ENCODE peak calls at places on chromosomes 13 and 19, in five cellular contexts. I, F, Q, X and D are unnamed samples.

GRCh38 chr13:44191504-44192171 is 182.0 kb upstream of the SERP2 start:
- DNase-seq in F (no peak), X (peak; percentile 71), I (peak; percentile 70), Q (no peak), D (no peak)

GRCh38 chr13:32837307-32837972 is 178.8 kb upstream of the KL start:
- DNase-seq in F (no peak), X (no peak), I (no peak), Q (no peak), D (no peak)

GRCh38 chr19:40416918-40417713 is 3.9 kb upstream of the PRX start:
- DNase-seq in I (peak; percentile 35), F (no peak), Q (no peak), X (peak; percentile 81), D (no peak)

GRCh38 chr13:105050696-105051095 is 1484.8 kb downstream of the EFNB2 start:
- DNase-seq in F (no peak), Q (no peak), X (no peak), I (peak; percentile 4), D (no peak)

GRCh38 chr19:38017504-38018150 is 110.6 kb downstream of the SIPA1L3 start:
- DNase-seq in Q (no peak), F (no peak), I (no peak), X (no peak), D (no peak)

GRCh38 chr13:76293751-76294150 is 592.5 kb downstream of the KCTD12 start:
- DNase-seq in X (no peak), F (no peak), Q (no peak), I (no peak), D (no peak)

GRCh38 chr13:80900557-80900956 is 559.6 kb upstream of the SPRY2 start:
- DNase-seq in F (no peak), Q (no peak), I (no peak), X (no peak), D (no peak)

GRCh38 chr19:39771751-39772150 is 6.9 kb upstream of the LEUTX start:
- DNase-seq in Q (no peak), F (no peak), I (no peak), X (no peak), D (no peak)

GRCh38 chr13:70249332-70250064 is 141.2 kb upstream of the KLHL1 start:
- DNase-seq in F (no peak), I (no peak), X (no peak), Q (no peak), D (no peak)

GRCh38 chr19:47492571-47493377 is 8.8 kb upstream of the KPTN start:
- DNase-seq in I (no peak), X (no peak), F (no peak), Q (no peak), D (no peak)

GRCh38 chr13:56953965-56954364 is 186.8 kb upstream of the PRR20A start:
- DNase-seq in Q (no peak), F (no peak), X (no peak), I (no peak), D (no peak)

GRCh38 chr19:47013041-47013517 is 6.6 kb upstream of the NPAS1 start:
- DNase-seq in F (peak; percentile 37), I (peak; percentile 51), X (peak; percentile 81), Q (peak; percentile 85), D (peak; percentile 90)

GRCh38 chr19:10510301-10510802 is 6.9 kb downstream of the S1PR5 start:
- DNase-seq in X (no peak), F (peak; percentile 48), I (no peak), Q (no peak), D (no peak)

GRCh38 chr13:90857921-90858320 is 489.6 kb upstream of the MIR17HG start:
- DNase-seq in I (no peak), F (no peak), Q (no peak), X (no peak), D (no peak)

GRCh38 chr13:30341815-30342570 is 34.6 kb upstream of the KATNAL1 start:
- DNase-seq in F (no peak), Q (peak; percentile 92), I (peak; percentile 94), X (peak; percentile 81), D (peak; percentile 85)

GRCh38 chr13:110882972-110883371 is 31.9 kb downstream of the ANKRD10 start:
- DNase-seq in X (no peak), I (peak; percentile 77), Q (no peak), F (no peak), D (no peak)

GRCh38 chr19:40774916-40775631 is at the start of gene MIA:
- DNase-seq in Q (no peak), F (no peak), I (no peak), X (no peak), D (no peak)

GRCh38 chr19:6851359-6851758 is 36.0 kb upstream of the ADGRE1 start:
- DNase-seq in X (no peak), Q (no peak), I (no peak), F (no peak), D (no peak)

GRCh38 chr13:44703371-44703770 is 127.2 kb upstream of the TSC22D1 start:
- DNase-seq in F (no peak), Q (no peak), X (no peak), I (peak; percentile 87), D (no peak)

GRCh38 chr19:55391191-55391670 is 5.5 kb downstream of the RPL28 start:
- DNase-seq in I (no peak), F (no peak), Q (no peak), X (no peak), D (no peak)

GRCh38 chr13:112215871-112216270 is 148.9 kb downstream of the SOX1 start:
- DNase-seq in I (no peak), F (no peak), Q (no peak), X (no peak), D (no peak)

DNA sequence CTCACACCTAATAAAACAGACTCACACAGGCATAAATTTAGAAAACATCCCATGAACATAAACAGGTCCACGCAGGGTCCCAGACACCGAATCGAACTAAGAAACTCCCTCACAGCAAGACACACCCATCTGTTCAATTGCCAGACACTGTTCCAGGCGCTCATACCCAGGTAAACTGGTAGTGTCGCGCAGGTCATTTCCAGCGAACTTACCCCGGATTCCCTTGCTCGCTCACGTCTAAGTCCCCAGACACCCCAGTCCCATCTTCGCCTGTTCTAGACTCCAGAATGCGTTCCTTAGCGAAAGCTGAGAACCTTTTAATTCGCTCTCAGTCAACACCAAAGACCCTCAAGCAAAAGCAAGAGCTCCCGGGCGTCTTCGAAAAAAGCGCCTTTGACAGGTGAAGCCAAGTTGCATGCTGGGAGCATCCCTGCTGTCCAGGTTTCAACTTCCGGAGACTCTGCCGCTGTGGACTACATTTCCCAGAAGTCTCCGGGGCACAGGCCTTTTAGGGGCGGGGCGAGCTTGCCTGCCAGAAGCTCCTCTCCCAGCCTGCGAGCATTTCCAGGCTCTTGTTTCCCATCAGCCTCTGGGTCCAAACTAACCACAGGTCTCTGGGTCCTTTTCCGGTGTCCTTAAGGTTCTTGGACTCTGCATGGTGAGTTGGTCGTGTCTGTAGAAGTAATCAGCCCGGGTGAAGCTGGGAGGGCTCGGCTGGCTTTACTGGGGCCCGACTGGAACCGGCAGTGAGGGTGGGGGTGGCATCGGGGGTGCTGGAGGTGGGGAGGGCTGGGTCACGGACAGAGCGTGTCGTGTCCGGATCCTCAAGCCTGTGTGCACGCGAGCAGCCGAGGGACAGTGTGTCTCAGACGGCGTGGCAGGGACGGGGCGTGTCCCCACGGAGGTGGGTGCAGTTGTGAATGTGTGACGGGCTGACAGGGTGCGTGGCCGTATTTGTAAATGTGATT is at the start of gene ZNF283:
- DNase-seq in I (peak; percentile 89), F (peak; percentile 84), Q (peak; percentile 90), X (peak; percentile 91), D (peak; percentile 93)
- H3K27ac ChIP-seq in I (peak within 1 kb of the TSS; percentile 39), F (no peak within 1 kb of the TSS), Q (peak within 1 kb of the TSS; percentile 76), X (peak within 1 kb of the TSS; percentile 73), D (peak within 1 kb of the TSS; percentile 12)

GRCh38 chr13:95564091-95564490 is 11.6 kb downstream of the CLDN10 start:
- DNase-seq in F (no peak), Q (no peak), X (no peak), I (no peak), D (no peak)

GRCh38 chr13:95569966-95570365 is 17.4 kb downstream of the CLDN10 start:
- DNase-seq in Q (no peak), F (no peak), X (no peak), I (no peak), D (no peak)

GRCh38 chr13:95571941-95572340 is 19.4 kb downstream of the CLDN10 start:
- DNase-seq in I (no peak), F (no peak), Q (no peak), X (no peak), D (no peak)

GRCh38 chr13:95564948-95565347 is 12.4 kb downstream of the CLDN10 start:
- DNase-seq in I (peak; percentile 34), Q (no peak), X (no peak), F (no peak), D (no peak)

DNA sequence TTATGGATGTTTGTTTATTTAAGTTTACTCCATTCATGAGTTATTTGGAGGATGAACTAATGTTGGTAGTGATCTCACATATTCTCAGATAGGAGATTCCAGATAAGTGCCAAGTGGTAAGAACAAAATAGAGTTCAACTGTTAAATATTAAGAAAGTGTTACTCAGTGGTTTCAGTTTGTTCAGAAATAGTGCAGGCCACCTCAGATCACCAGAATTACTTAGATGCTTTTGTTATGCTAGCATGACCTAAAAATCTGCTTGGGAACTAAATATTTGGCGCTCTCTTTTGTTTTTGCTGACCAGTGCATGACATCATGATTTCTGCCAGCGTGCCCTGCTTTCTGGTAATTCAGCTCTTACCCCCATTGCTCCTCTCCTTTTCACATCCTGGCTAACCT is 15.6 kb downstream of the CLDN10 start:
- DNase-seq in I (no peak), F (no peak), Q (no peak), X (no peak), D (no peak)
- H3K27ac ChIP-seq in I (no peak overlapping the region), F (no peak overlapping the region), Q (no peak overlapping the region), X (no peak overlapping the region), D (no peak overlapping the region)

GRCh38 chr13:99281811-99282263 is 23.7 kb upstream of the GPR18 start:
- DNase-seq in I (no peak), Q (peak; percentile 85), X (peak; percentile 35), F (no peak), D (peak; percentile 77)

GRCh38 chr13:99285432-99286182 is 21.6 kb downstream of the GPR183 start:
- DNase-seq in F (no peak), X (peak; percentile 44), Q (no peak), I (no peak), D (no peak)

GRCh38 chr13:99278843-99279242 is 20.7 kb upstream of the GPR18 start:
- DNase-seq in X (no peak), F (no peak), Q (no peak), I (no peak), D (no peak)

GRCh38 chr13:99280166-99280565 is 22.0 kb upstream of the GPR18 start:
- DNase-seq in X (no peak), I (no peak), F (no peak), Q (no peak), D (no peak)

GRCh38 chr13:99282264-99283231 is 24.4 kb upstream of the GPR18 start:
- DNase-seq in Q (no peak), X (no peak), I (no peak), F (no peak), D (no peak)
- H3K27ac ChIP-seq in Q (peak overlapping the region; percentile 68), X (peak overlapping the region; percentile 57), I (no peak overlapping the region), F (peak overlapping the region; percentile 12), D (peak overlapping the region; percentile 67)

GRCh38 chr19:50663280-50663790 is 14.1 kb downstream of the C19orf81 start:
- DNase-seq in Q (no peak), I (no peak), X (no peak), F (no peak), D (no peak)

GRCh38 chr19:50661675-50662441 is 12.6 kb downstream of the C19orf81 start:
- DNase-seq in F (no peak), X (no peak), Q (no peak), I (no peak), D (no peak)

GRCh38 chr19:50666346-50667176 is 17.3 kb downstream of the C19orf81 start:
- DNase-seq in F (no peak), Q (no peak), X (no peak), I (no peak), D (no peak)

GRCh38 chr19:50662442-50663279 is 13.4 kb downstream of the C19orf81 start:
- DNase-seq in F (no peak), X (no peak), Q (no peak), I (no peak), D (no peak)

GRCh38 chr19:50664204-50664603 is 15.0 kb downstream of the C19orf81 start:
- DNase-seq in I (no peak), X (no peak), Q (no peak), F (no peak), D (no peak)
- H3K27ac ChIP-seq in I (no peak overlapping the region), X (no peak overlapping the region), Q (no peak overlapping the region), F (no peak overlapping the region), D (no peak overlapping the region)